ENCODE peak calls at places on chromosome 14, in ten cellular contexts. Z is stomach, C is dorsolateral prefrontal cortex, T is IMR-90, B is cardiac muscle cell, L is psoas muscle, W is A549, M is WERI-Rb-1, J is fibroblast of lung, R is neuronal stem cell. X is an unnamed sample.

GRCh38 chr14:30533126-30533525 is 25.8 kb upstream of the G2E3 start:
- DNase-seq in T (no peak), L (no peak), C (no peak), Z (no peak), J (no peak), M (no peak), B (no peak), R (no peak), W (no peak), X (no peak)

GRCh38 chr14:23568600-23569310 is 1.2 kb upstream of the AP1G2 start:
- DNase-seq in Z (no peak), T (no peak), C (no peak), J (no peak), B (peak; percentile 59), W (no peak), R (no peak), M (peak; percentile 75), L (no peak), X (no peak)

GRCh38 chr14:74507085-74507484 is 13.5 kb downstream of the ISCA2 start:
- DNase-seq in T (no peak), J (no peak), M (no peak), C (no peak), Z (no peak), R (no peak), L (no peak), B (no peak), W (no peak), X (no peak)

GRCh38 chr14:96735509-96735908 is 61.7 kb upstream of the VRK1 start:
- DNase-seq in Z (no peak), B (peak; percentile 64), J (no peak), L (no peak), T (no peak), R (no peak), C (no peak), M (no peak), W (no peak), X (no peak)

GRCh38 chr14:75274899-75275569 is 3.6 kb upstream of the FOS start:
- DNase-seq in C (no peak), R (no peak), Z (no peak), B (no peak), J (peak; percentile 11), M (no peak), L (no peak), T (peak; percentile 96), W (no peak), X (no peak)

GRCh38 chr14:100192250-100192671 is 32.8 kb upstream of the DEGS2 start:
- DNase-seq in L (peak; percentile 64), J (no peak), T (no peak), W (no peak), M (peak; percentile 21), R (no peak), C (no peak), Z (no peak), B (no peak), X (no peak)

GRCh38 chr14:44379292-44379977 is 127.6 kb downstream of the FSCB start:
- DNase-seq in L (no peak), T (no peak), M (no peak), W (no peak), R (no peak), J (no peak), C (no peak), B (no peak), Z (no peak), X (no peak)

GRCh38 chr14:71289536-71289935 is 382.3 kb downstream of the PCNX1 start:
- DNase-seq in C (no peak), Z (no peak), J (no peak), B (no peak), M (no peak), L (no peak), W (no peak), R (no peak), T (no peak), X (no peak)

GRCh38 chr14:45082420-45082819 is 1.5 kb upstream of the PRPF39 start:
- DNase-seq in Z (no peak), C (no peak), L (no peak), M (no peak), J (no peak), B (no peak), T (no peak), R (no peak), W (no peak), X (no peak)

GRCh38 chr14:93880025-93880820 is 46.9 kb upstream of the FAM181A start:
- DNase-seq in Z (no peak), B (no peak), T (no peak), C (no peak), M (no peak), J (peak; percentile 2), L (no peak), R (no peak), W (no peak), X (no peak)

GRCh38 chr14:98742001-98742400 is 530.0 kb downstream of the BCL11B start:
- DNase-seq in T (no peak), L (no peak), B (no peak), R (no peak), J (no peak), C (no peak), M (no peak), W (no peak), Z (no peak), X (no peak)

GRCh38 chr14:54652188-54652889 is 85.4 kb downstream of the SAMD4A start:
- DNase-seq in M (no peak), L (peak; percentile 89), C (no peak), R (peak; percentile 53), J (peak; percentile 100), W (peak; percentile 91), T (peak; percentile 100), Z (peak; percentile 74), B (peak; percentile 77), X (peak; percentile 99)

GRCh38 chr14:55458800-55459577 is 18.6 kb upstream of the TBPL2 start:
- DNase-seq in L (no peak), J (peak; percentile 68), C (no peak), W (no peak), T (peak; percentile 48), R (no peak), M (no peak), Z (no peak), B (no peak), X (no peak)

GRCh38 chr14:92655372-92655771 is 93.1 kb downstream of the LGMN start:
- DNase-seq in J (no peak), T (no peak), R (no peak), W (no peak), C (no peak), B (no peak), Z (no peak), L (no peak), M (no peak), X (no peak)

GRCh38 chr14:92655802-92656201 is 92.6 kb downstream of the LGMN start:
- DNase-seq in Z (no peak), C (no peak), B (no peak), M (no peak), T (no peak), R (no peak), J (no peak), L (no peak), W (no peak), X (no peak)

GRCh38 chr14:92658160-92658559 is 90.3 kb downstream of the LGMN start:
- DNase-seq in M (no peak), W (no peak), J (no peak), L (no peak), C (no peak), B (no peak), T (no peak), R (no peak), Z (no peak), X (no peak)

GRCh38 chr14:92657457-92658142 is 90.8 kb downstream of the LGMN start:
- DNase-seq in W (no peak), Z (peak; percentile 39), R (no peak), C (no peak), B (no peak), M (no peak), J (no peak), L (peak; percentile 80), T (no peak), X (no peak)

GRCh38 chr14:92656306-92656705 is 92.1 kb downstream of the LGMN start:
- DNase-seq in L (no peak), J (no peak), C (no peak), M (no peak), B (no peak), T (no peak), R (no peak), Z (no peak), W (no peak), X (no peak)
- H3K27ac ChIP-seq in L (no peak overlapping the region), J (no peak overlapping the region), C (peak overlapping the region; percentile 19), M (no peak overlapping the region), B (no peak overlapping the region), T (no peak overlapping the region), R (no peak overlapping the region), Z (peak overlapping the region; percentile 82), W (no peak overlapping the region), X (no peak overlapping the region)

GRCh38 chr14:67491741-67492504 is 3.4 kb upstream of the TMEM229B start:
- DNase-seq in R (no peak), W (no peak), L (no peak), T (no peak), C (peak; percentile 53), J (peak; percentile 15), M (peak; percentile 89), B (peak; percentile 23), Z (no peak), X (no peak)

GRCh38 chr14:67490201-67490600 is 1.7 kb upstream of the TMEM229B start:
- DNase-seq in J (no peak), T (no peak), L (no peak), W (no peak), Z (no peak), B (no peak), M (no peak), R (no peak), C (no peak), X (no peak)

GRCh38 chr14:67491285-67491684 is 2.8 kb upstream of the TMEM229B start:
- DNase-seq in C (no peak), R (no peak), T (no peak), L (no peak), B (no peak), M (no peak), W (no peak), J (no peak), Z (no peak), X (no peak)

GRCh38 chr14:67493092-67493717 is 4.7 kb upstream of the TMEM229B start:
- DNase-seq in C (no peak), L (no peak), B (no peak), Z (no peak), W (no peak), M (no peak), R (no peak), J (no peak), T (no peak), X (no peak)

GRCh38 chr14:67492538-67492937 is 4.0 kb upstream of the TMEM229B start:
- DNase-seq in R (no peak), Z (no peak), L (no peak), J (no peak), B (no peak), C (no peak), M (no peak), W (no peak), T (no peak), X (no peak)
- H3K27ac ChIP-seq in R (no peak overlapping the region), Z (no peak overlapping the region), L (no peak overlapping the region), J (no peak overlapping the region), B (no peak overlapping the region), C (no peak overlapping the region), M (peak overlapping the region; percentile 51), W (no peak overlapping the region), T (no peak overlapping the region), X (no peak overlapping the region)

GRCh38 chr14:51933191-51933590 is 56.2 kb upstream of the RTRAF start:
- DNase-seq in J (no peak), Z (no peak), C (no peak), W (no peak), L (no peak), B (no peak), T (no peak), M (no peak), R (no peak), X (no peak)
- H3K27ac ChIP-seq in J (no peak overlapping the region), Z (no peak overlapping the region), C (no peak overlapping the region), W (no peak overlapping the region), L (no peak overlapping the region), B (no peak overlapping the region), T (no peak overlapping the region), M (no peak overlapping the region), R (no peak overlapping the region), X (no peak overlapping the region)

GRCh38 chr14:105195533-105196227 is 14.6 kb upstream of the NUDT14 start:
- DNase-seq in R (peak; percentile 31), M (no peak), C (no peak), W (no peak), B (no peak), T (no peak), L (no peak), J (no peak), Z (no peak), X (no peak)
- H3K27ac ChIP-seq in R (peak overlapping the region; percentile 86), M (no peak overlapping the region), C (no peak overlapping the region), W (no peak overlapping the region), B (no peak overlapping the region), T (no peak overlapping the region), L (peak overlapping the region; percentile 50), J (no peak overlapping the region), Z (peak overlapping the region; percentile 64), X (no peak overlapping the region)

X was measured in AG04450.